ENCODE peak calls at places on chromosomes 2 and 18, in four cellular contexts. X, K, O and E are unnamed samples.

GRCh38 chr2:61688369-61689334 is 150.5 kb upstream of the XPO1 start:
- DNase-seq in K (no peak), X (no peak), O (no peak), E (peak; percentile 33)

GRCh38 chr2:99821572-99822369 is 320.6 kb downstream of the AFF3 start:
- DNase-seq in X (no peak), K (no peak), O (no peak), E (no peak)

GRCh38 chr18:58898427-58898826 is 33.8 kb downstream of the ZNF532 start:
- DNase-seq in X (no peak), O (no peak), K (no peak), E (no peak)

GRCh38 chr2:110871637-110872036 is 139.3 kb downstream of the ACOXL start:
- DNase-seq in X (no peak), O (no peak), K (no peak), E (no peak)

GRCh38 chr18:79903787-79904356 is 47.6 kb downstream of the SLC66A2 start:
- DNase-seq in X (no peak), O (no peak), K (no peak), E (no peak)

GRCh38 chr2:190119257-190119656 is 56.7 kb upstream of the MSTN start:
- DNase-seq in X (peak; percentile 44), O (peak; percentile 18), K (peak; percentile 13), E (no peak)

GRCh38 chr2:130374587-130375290 is 18.9 kb downstream of the PTPN18 start:
- DNase-seq in X (no peak), O (no peak), K (no peak), E (no peak)

GRCh38 chr2:179974743-179975142 is 32.4 kb downstream of the CWC22 start:
- DNase-seq in X (no peak), O (no peak), K (no peak), E (no peak)

GRCh38 chr2:226985227-226985946 is 149.5 kb downstream of the RHBDD1 start:
- DNase-seq in X (no peak), O (peak; percentile 38), K (peak; percentile 37), E (peak; percentile 23)

GRCh38 chr2:98334439-98335078 is 11.7 kb upstream of the CNGA3 start:
- DNase-seq in O (no peak), X (no peak), K (no peak), E (no peak)

GRCh38 chr2:101410716-101411115 is 23.4 kb upstream of the CREG2 start:
- DNase-seq in K (no peak), O (no peak), X (no peak), E (no peak)

GRCh38 chr2:16257001-16257724 is 316.8 kb downstream of the MYCN start:
- DNase-seq in X (no peak), K (no peak), O (peak; percentile 71), E (no peak)

GRCh38 chr18:50401888-50402287 is 27.0 kb downstream of the SKA1 start:
- DNase-seq in K (peak; percentile 47), O (peak; percentile 48), X (peak; percentile 63), E (no peak)

GRCh38 chr2:197010200-197011020 is 83.9 kb upstream of the PGAP1 start:
- DNase-seq in K (no peak), X (no peak), O (no peak), E (no peak)

GRCh38 chr2:10029875-10030223 is 13.5 kb upstream of the KLF11 start:
- DNase-seq in K (no peak), X (no peak), O (no peak), E (no peak)

GRCh38 chr2:152093464-152093863 is 5.4 kb downstream of the CACNB4 start:
- DNase-seq in O (peak; percentile 19), K (no peak), X (no peak), E (no peak)

GRCh38 chr2:25543939-25544338 is 129.4 kb downstream of the DTNB start:
- DNase-seq in K (no peak), X (no peak), O (no peak), E (no peak)

GRCh38 chr2:143473206-143473605 is 344.0 kb downstream of the ARHGAP15 start:
- DNase-seq in X (no peak), K (no peak), O (no peak), E (no peak)

GRCh38 chr2:75607988-75608683 is 38.4 kb upstream of the MRPL19 start:
- DNase-seq in K (no peak), O (peak; percentile 37), X (no peak), E (no peak)

GRCh38 chr18:44733754-44734465 is 53.2 kb downstream of the SETBP1 start:
- DNase-seq in O (no peak), X (no peak), K (no peak), E (no peak)

GRCh38 chr18:44733069-44733753 is 52.5 kb downstream of the SETBP1 start:
- DNase-seq in O (no peak), X (no peak), K (no peak), E (no peak)

GRCh38 chr18:44731866-44732555 is 51.3 kb downstream of the SETBP1 start:
- DNase-seq in K (no peak), O (no peak), X (no peak), E (no peak)

GRCh38 chr18:44731160-44731865 is 50.6 kb downstream of the SETBP1 start:
- DNase-seq in X (no peak), K (no peak), O (no peak), E (no peak)

DNA sequence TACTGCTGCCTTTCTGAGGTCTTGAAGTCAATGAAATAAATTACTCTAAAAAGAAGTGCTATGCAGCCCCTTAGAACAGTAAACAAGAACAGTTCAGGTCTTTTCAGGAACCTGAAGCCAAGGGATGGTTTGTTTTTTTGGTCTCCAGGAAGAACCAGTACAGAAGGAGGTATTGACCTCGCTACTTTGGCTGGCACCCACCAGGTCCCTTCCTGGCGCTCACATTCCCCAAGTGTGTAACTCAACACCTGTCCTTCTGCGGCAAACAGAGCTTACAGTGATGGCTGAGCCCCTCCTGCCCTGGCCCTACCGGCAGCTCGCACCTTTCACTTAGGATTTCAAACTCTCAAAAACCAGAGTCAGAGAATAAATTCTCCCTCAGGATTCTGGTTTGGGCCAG is 51.9 kb downstream of the SETBP1 start:
- DNase-seq in X (no peak), O (peak; percentile 80), K (no peak), E (no peak)
- H3K4me3 ChIP-seq in X (no peak overlapping the region), O (no peak overlapping the region), K (no peak overlapping the region), E (no peak overlapping the region)

DNA sequence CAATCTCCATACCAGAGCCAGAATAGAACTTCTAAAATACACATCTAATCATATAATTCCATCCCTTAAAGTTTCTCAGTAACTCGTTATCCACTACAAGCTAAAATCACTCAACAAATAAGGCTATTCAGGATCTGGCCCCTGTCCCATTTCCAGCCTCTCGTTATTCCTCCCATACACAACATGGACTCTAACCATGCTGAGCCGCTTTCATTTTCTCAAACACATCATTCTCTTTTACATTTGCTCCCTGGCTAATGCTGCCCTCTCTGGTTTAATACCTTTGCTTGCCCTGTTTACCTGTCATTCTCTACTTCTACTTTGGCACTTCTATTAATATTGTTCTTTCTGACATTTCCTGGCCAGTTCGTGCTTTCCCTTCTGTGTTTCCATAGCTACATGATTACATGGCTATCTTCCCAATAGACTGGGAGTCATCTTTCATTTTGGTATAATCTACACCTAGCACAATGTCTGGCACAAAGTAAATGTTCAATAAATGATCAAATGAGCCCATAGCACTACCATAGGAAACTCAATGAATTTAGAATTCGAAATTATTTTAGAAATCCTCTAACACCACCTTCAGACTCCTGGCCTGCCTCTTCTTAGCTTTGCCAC is 163.6 kb upstream of the VRK2 start:
- DNase-seq in K (no peak), O (no peak), X (no peak), E (no peak)
- H3K4me3 ChIP-seq in K (peak overlapping the region; percentile 14), O (no peak overlapping the region), X (no peak overlapping the region), E (no peak overlapping the region)

GRCh38 chr2:86370579-86370978 is 33.2 kb upstream of the REEP1 start:
- DNase-seq in K (no peak), O (no peak), X (no peak), E (no peak)

GRCh38 chr2:86366651-86367500 is 29.4 kb upstream of the REEP1 start:
- DNase-seq in X (no peak), K (no peak), O (no peak), E (no peak)

GRCh38 chr2:86367501-86367778 is 30.0 kb upstream of the REEP1 start:
- DNase-seq in O (no peak), X (no peak), K (no peak), E (no peak)

GRCh38 chr2:86371482-86372002 is 34.1 kb upstream of the REEP1 start:
- DNase-seq in X (no peak), K (no peak), O (no peak), E (no peak)

GRCh38 chr2:86368181-86368824 is 30.9 kb upstream of the REEP1 start:
- DNase-seq in X (peak; percentile 49), O (peak; percentile 17), K (peak; percentile 25), E (peak; percentile 35)
- H3K4me3 ChIP-seq in X (no peak overlapping the region), O (no peak overlapping the region), K (peak overlapping the region; percentile 22), E (peak overlapping the region; percentile 35)

DNA sequence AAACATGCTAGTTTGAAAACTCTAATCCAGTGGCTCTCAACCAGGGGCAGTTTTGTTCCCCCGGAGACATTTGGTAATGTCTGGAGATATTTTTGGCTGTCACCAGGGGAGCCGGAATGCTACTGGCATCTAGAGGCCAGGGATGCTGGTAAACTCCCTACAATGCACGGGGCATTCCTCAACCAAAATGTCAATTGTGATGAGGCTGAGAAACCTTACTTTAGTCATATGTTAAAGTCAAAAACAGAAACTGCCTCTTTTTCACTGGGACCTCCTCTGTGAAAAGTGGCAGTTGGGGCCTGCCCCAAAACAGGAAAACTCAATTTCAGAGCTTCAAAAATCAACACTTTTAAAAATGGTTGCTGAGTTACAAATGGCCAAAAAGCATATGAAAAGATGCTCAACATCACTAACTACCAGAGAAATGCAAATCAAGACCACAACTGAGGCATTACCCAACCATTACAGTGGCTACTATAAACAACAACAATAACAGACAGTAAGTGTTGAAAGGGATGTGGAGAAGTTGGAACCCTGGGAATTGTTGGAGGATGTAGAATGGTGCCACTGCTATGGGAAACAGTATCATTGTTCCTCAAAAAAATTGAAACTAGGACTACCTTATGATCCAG is 173.1 kb upstream of the SPRED2 start:
- DNase-seq in O (no peak), K (no peak), X (no peak), E (no peak)
- H3K4me3 ChIP-seq in O (no peak overlapping the region), K (no peak overlapping the region), X (no peak overlapping the region), E (no peak overlapping the region)

GRCh38 chr2:88036162-88036561 is 19.4 kb downstream of the KRCC1 start:
- DNase-seq in O (no peak), K (no peak), X (no peak), E (no peak)
- H3K4me3 ChIP-seq in O (no peak overlapping the region), K (no peak overlapping the region), X (no peak overlapping the region), E (no peak overlapping the region)

DNA sequence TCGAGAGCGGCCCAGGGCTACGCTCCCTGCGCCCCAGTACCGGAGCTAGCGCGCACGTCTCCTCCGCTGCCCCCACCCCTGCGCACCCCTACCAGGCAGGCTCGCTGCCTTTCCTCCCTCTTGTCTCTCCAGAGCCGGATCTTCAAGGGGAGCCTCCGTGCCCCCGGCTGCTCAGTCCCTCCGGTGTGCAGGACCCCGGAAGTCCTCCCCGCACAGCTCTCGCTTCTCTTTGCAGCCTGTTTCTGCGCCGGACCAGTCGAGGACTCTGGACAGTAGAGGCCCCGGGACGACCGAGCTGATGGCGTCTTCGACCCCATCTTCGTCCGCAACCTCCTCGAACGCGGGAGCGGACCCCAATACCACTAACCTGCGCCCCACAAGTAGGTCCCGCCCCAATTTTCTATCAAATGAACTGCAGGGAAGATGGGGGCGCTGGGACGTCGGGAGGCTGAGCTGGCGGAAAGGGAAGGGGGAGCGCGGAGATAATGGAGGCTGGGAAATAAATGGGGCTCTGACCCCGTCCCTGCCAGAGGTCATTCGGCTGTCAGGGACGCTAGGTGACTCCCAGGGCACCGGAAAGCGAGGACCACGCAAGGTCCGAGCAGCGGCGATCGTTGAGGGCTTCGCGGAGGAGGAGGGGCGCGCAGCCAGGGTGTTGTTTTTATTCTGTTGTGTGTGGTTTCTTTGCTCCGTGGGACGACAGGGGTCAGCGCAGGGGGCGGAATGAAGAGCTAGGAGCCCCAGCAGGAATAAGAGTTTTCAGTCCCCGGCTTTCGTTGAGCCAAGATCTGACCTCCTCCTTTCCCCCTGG is 1.8 kb downstream of the GAD1 start:
- DNase-seq in O (no peak), X (no peak), K (no peak), E (no peak)
- H3K4me3 ChIP-seq in O (peak overlapping the region; percentile 32), X (no peak overlapping the region), K (peak overlapping the region; percentile 46), E (peak overlapping the region; percentile 8)

GRCh38 chr2:159150208-159150607 is 136.3 kb downstream of the WDSUB1 start:
- DNase-seq in X (no peak), K (no peak), O (no peak), E (no peak)
- H3K4me3 ChIP-seq in X (no peak overlapping the region), K (no peak overlapping the region), O (no peak overlapping the region), E (no peak overlapping the region)